ENCODE peak calls at places on chromosomes 11 and 22, in four cellular contexts. J is K562, T is GM12878, O is H1. H is an unnamed sample.

GRCh38 chr11:134756811-134757540 is 344.9 kb upstream of the B3GAT1 start:
- DNase-seq in J (no peak), O (no peak), T (no peak), H (no peak)

GRCh38 chr22:43811777-43812148 is 342 bp downstream of the EFCAB6 start:
- DNase-seq in J (no peak), T (no peak), O (no peak), H (no peak)

GRCh38 chr11:78949976-78950690 is 375.5 kb upstream of the NARS2 start:
- DNase-seq in J (no peak), O (no peak), T (no peak), H (no peak)

GRCh38 chr11:3674189-3674588 is 3.0 kb upstream of the CHRNA10 start:
- DNase-seq in T (no peak), J (no peak), O (peak), H (peak)

GRCh38 chr22:20744456-20744855 is 29.5 kb upstream of the SERPIND1 start:
- DNase-seq in O (no peak), J (no peak), T (no peak), H (no peak)

GRCh38 chr11:107545101-107545514 is 20.4 kb downstream of the ALKBH8 start:
- DNase-seq in O (no peak), J (no peak), T (no peak), H (no peak)

GRCh38 chr22:37186228-37186996 is 1.6 kb downstream of the C1QTNF6 start:
- DNase-seq in T (peak), J (peak), O (no peak), H (peak)

GRCh38 chr22:36356708-36357694 is 30.8 kb downstream of the MYH9 start:
- DNase-seq in O (no peak), T (no peak), J (no peak), H (no peak)

GRCh38 chr11:65419460-65419772 is 3.2 kb upstream of the NEAT1 start:
- DNase-seq in J (no peak), T (no peak), O (no peak), H (no peak)

GRCh38 chr11:14114269-14114668 is 151.7 kb downstream of the SPON1 start:
- DNase-seq in T (no peak), J (no peak), O (no peak), H (no peak)

GRCh38 chr11:68373810-68374501 is 61.6 kb downstream of the LRP5 start:
- DNase-seq in T (no peak), J (no peak), O (no peak), H (peak)

GRCh38 chr11:78339483-78339882 is 78.1 kb downstream of the GAB2 start:
- DNase-seq in T (no peak), O (no peak), J (peak), H (no peak)

GRCh38 chr11:96317576-96317975 is 25.4 kb downstream of the MAML2 start:
- DNase-seq in J (no peak), T (no peak), O (no peak), H (no peak)

GRCh38 chr11:44939673-44940072 is 11.0 kb downstream of the TP53I11 start:
- DNase-seq in T (no peak), O (no peak), J (peak), H (peak)

GRCh38 chr22:46923394-46923793 is 160.9 kb downstream of the TBC1D22A start:
- DNase-seq in T (no peak), O (no peak), J (no peak), H (no peak)

GRCh38 chr22:37560682-37561208 is 465 bp downstream of the CDC42EP1 start:
- DNase-seq in J (peak), O (no peak), T (no peak), H (no peak)

GRCh38 chr11:8747173-8747572 is 64.6 kb downstream of the RPL27A start:
- DNase-seq in T (no peak), O (no peak), J (no peak), H (no peak)

GRCh38 chr22:19178065-19178658 is 374 bp downstream of the SLC25A1 start:
- DNase-seq in J (peak), T (no peak), O (no peak), H (peak)

GRCh38 chr11:81840375-81840774 is 893.3 kb downstream of the FAM181B start:
- DNase-seq in T (no peak), O (no peak), J (no peak), H (no peak)

GRCh38 chr22:49025791-49026475 is 801.7 kb downstream of the BRD1 start:
- DNase-seq in O (no peak), J (no peak), T (no peak), H (no peak)

GRCh38 chr22:37228106-37229011 is 15.7 kb downstream of the RAC2 start:
- DNase-seq in J (no peak), O (no peak), T (no peak), H (no peak)

GRCh38 chr22:31952459-31952858 is 8.1 kb downstream of the YWHAH start:
- DNase-seq in J (no peak), T (no peak), O (no peak), H (no peak)

GRCh38 chr11:75263944-75264349 is 23.4 kb downstream of the TPBGL start:
- DNase-seq in O (no peak), J (no peak), T (no peak), H (no peak)

GRCh38 chr11:125082611-125083311 is 19.7 kb downstream of the SLC37A2 start:
- DNase-seq in O (no peak), T (no peak), J (no peak), H (peak)

GRCh38 chr11:61133145-61133544 is 28.1 kb downstream of the VPS37C start:
- DNase-seq in T (no peak), O (no peak), J (no peak), H (no peak)

GRCh38 chr22:20595461-20595860 is 88.1 kb downstream of the MED15 start:
- DNase-seq in J (no peak), O (no peak), T (no peak), H (no peak)

GRCh38 chr11:87736928-87737327 is 438.3 kb downstream of the RAB38 start:
- DNase-seq in O (no peak), T (no peak), J (no peak), H (no peak)

GRCh38 chr11:6565988-6566703 is 37.3 kb downstream of the RRP8 start:
- DNase-seq in O (no peak), T (no peak), J (no peak), H (no peak)

GRCh38 chr11:9755561-9755960 is 91.7 kb downstream of the SWAP70 start:
- DNase-seq in J (no peak), T (no peak), O (no peak), H (no peak)

GRCh38 chr11:9753031-9753430 is 89.2 kb downstream of the SWAP70 start:
- DNase-seq in T (no peak), O (no peak), J (no peak), H (peak)

GRCh38 chr11:9752091-9752490 is 88.2 kb downstream of the SWAP70 start:
- DNase-seq in T (no peak), O (no peak), J (peak), H (peak)

GRCh38 chr11:9756461-9756860 is 92.6 kb downstream of the SWAP70 start:
- DNase-seq in O (no peak), T (no peak), J (no peak), H (no peak)

GRCh38 chr11:9754041-9754471 is 90.2 kb downstream of the SWAP70 start:
- DNase-seq in O (no peak), J (no peak), T (no peak), H (no peak)
- TF ChIP-seq HDAC6 in O (no peak), J (no peak), T (no peak), H (no peak)

GRCh38 chr22:42172385-42173172 is 42.0 kb upstream of the CYP2D6 start:
- DNase-seq in T (no peak), J (no peak), O (no peak), H (peak)
- TF ChIP-seq HDAC6 in T (no peak), J (no peak), O (no peak), H (no peak)

GRCh38 chr22:30196141-30196866 is 50.3 kb downstream of the LIF start:
- DNase-seq in T (peak), O (peak), J (peak), H (peak)
- TF ChIP-seq HDAC6 in T (no peak), O (no peak), J (no peak), H (no peak)

GRCh38 chr11:73393011-73393380 is 16.8 kb downstream of the RELT start:
- DNase-seq in O (no peak), J (no peak), T (no peak), H (no peak)
- TF ChIP-seq HDAC6 in O (no peak), J (no peak), T (no peak), H (no peak)

DNA sequence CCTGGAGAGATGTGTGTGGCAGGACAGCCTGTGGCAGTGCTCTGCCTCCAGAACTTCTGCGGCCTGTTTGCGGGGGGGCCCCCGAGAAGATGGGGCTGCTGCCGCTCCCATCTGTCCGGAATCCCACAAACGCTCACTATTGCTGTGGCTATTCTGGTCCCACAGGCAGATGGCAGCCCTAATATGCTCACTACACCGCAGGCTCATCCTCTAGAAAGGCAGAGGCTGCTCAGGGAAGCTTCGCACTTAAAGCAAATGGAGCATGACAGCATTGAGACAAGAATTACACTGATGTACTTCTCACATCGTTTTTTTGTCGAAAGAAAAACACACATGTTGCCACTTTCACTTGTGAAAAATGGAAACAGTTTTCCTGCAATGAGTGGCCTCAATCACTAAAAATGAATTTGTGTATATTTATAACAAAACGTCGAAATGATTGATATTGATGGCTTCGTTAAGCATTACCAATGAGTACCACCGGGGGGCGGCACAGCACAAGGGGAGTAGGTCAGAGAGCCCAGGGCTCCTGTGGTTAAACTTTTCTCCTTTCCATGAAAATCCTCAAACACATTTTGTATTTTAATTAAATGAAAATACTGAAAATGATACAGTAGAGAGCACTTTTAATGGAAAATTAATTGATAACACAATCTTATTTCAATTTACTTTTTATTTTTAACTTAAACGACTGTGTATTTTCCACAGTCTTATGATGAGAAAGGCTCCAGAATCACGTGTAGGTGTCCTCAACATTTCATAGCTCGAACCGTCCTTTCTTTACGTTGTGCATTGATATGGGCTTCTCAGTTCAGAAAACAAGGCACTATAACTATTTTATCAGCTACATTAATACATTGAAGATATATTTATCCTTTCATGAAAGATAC is 69.1 kb downstream of the CTTN start:
- DNase-seq in J (peak), T (peak), O (no peak), H (peak)
- TF ChIP-seq HDAC6 in J (no peak), T (no peak), O (no peak), H (no peak)

DNA sequence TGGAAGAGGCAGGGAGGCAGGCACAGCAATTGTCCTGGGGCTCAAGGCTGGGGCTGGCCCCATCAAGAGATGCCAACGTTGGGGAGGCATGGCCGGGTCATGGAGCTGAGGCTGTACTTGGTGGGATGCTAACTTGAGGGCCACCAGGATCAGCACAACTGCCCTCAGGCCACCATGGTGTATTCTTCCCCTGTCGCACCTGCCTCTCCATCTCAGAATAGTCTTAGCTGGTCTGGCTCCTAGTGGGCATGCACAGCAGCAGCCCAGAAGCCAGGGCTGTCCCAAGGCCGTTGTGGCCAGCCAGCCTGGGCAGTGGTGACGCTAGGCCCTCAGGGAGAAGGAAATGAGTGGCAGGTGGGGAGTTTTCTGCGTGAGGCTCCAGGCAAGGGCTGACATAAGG is 91.3 kb downstream of the DHCR7 start:
- DNase-seq in O (no peak), T (no peak), J (no peak), H (no peak)
- TF ChIP-seq HDAC6 in O (no peak), T (no peak), J (no peak), H (no peak)

GRCh38 chr11:67288452-67289225 is 464 bp upstream of the ANKRD13D start:
- DNase-seq in T (peak), O (no peak), J (peak), H (peak)

GRCh38 chr11:67286621-67287333 is 2.3 kb upstream of the ANKRD13D start:
- DNase-seq in O (no peak), T (no peak), J (no peak), H (no peak)

GRCh38 chr11:67289226-67289650 is at the start of gene ANKRD13D:
- DNase-seq in J (peak), T (no peak), O (no peak), H (no peak)

GRCh38 chr11:67288198-67288451 is 978 bp upstream of the ANKRD13D start:
- DNase-seq in O (no peak), J (no peak), T (no peak), H (no peak)

GRCh38 chr11:67287355-67288197 is 1.5 kb upstream of the ANKRD13D start:
- DNase-seq in O (no peak), J (no peak), T (no peak), H (no peak)
- TF ChIP-seq HDAC6 in O (no peak), J (no peak), T (no peak), H (no peak)

GRCh38 chr11:77322926-77323590 is 21.6 kb upstream of the GDPD4 start:
- DNase-seq in J (no peak), O (no peak), T (no peak), H (no peak)

GRCh38 chr11:77320351-77320750 is 18.9 kb upstream of the GDPD4 start:
- DNase-seq in O (no peak), T (no peak), J (no peak), H (no peak)

GRCh38 chr11:77325159-77325558 is 23.7 kb upstream of the GDPD4 start:
- DNase-seq in O (no peak), T (no peak), J (no peak), H (no peak)

GRCh38 chr11:77324508-77324907 is 23.0 kb upstream of the GDPD4 start:
- DNase-seq in T (no peak), J (no peak), O (no peak), H (no peak)

GRCh38 chr11:77322506-77322905 is 21.0 kb upstream of the GDPD4 start:
- DNase-seq in J (no peak), O (no peak), T (no peak), H (no peak)
- TF ChIP-seq HDAC6 in J (no peak), O (no peak), T (no peak), H (no peak)

GRCh38 chr22:22886546-22886945 is 1.1 kb upstream of the IGLL5 start:
- DNase-seq in J (peak), T (no peak), O (no peak), H (no peak)
- TF ChIP-seq HDAC6 in J (no peak), T (no peak), O (no peak), H (no peak)

H was measured in HepG2.